ENCODE peak calls at places on chromosomes 12 and 14, in six cellular contexts. E, P, Q, X, U and D are unnamed samples.

GRCh38 chr12:20620311-20620710 is 74.8 kb upstream of the SLCO1C1 start:
- DNase-seq in E (no peak), P (no peak), Q (peak), X (no peak), U (no peak), D (no peak)

GRCh38 chr12:118402251-118402650 is 25.9 kb downstream of the SUDS3 start:
- DNase-seq in E (no peak), P (no peak), Q (peak), X (no peak), U (no peak), D (no peak)

GRCh38 chr12:29545102-29545467 is 47.6 kb upstream of the OVCH1 start:
- DNase-seq in E (no peak), P (no peak), Q (no peak), X (no peak), U (no peak), D (no peak)

GRCh38 chr14:20417250-20418186 is 4.2 kb upstream of the TEP1 start:
- DNase-seq in E (peak), P (no peak), Q (no peak), X (no peak), U (no peak), D (no peak)

GRCh38 chr12:124554429-124555029 is 12.9 kb downstream of the NCOR2 start:
- DNase-seq in E (no peak), P (no peak), Q (no peak), X (no peak), U (no peak), D (no peak)

GRCh38 chr12:95151821-95152220 is 65.4 kb downstream of the FGD6 start:
- DNase-seq in E (no peak), P (no peak), Q (no peak), X (no peak), U (no peak), D (no peak)

GRCh38 chr14:30894923-30895515 is 20.7 kb downstream of the COCH start:
- DNase-seq in E (no peak), P (no peak), Q (no peak), X (no peak), U (no peak), D (no peak)

GRCh38 chr14:101791919-101792572 is 30.5 kb downstream of the PPP2R5C start:
- DNase-seq in E (peak), P (no peak), Q (peak), X (no peak), U (no peak), D (no peak)

GRCh38 chr14:87745507-87746118 is 247.4 kb downstream of the GALC start:
- DNase-seq in E (peak), P (peak), Q (peak), X (no peak), U (peak), D (no peak)

DNA sequence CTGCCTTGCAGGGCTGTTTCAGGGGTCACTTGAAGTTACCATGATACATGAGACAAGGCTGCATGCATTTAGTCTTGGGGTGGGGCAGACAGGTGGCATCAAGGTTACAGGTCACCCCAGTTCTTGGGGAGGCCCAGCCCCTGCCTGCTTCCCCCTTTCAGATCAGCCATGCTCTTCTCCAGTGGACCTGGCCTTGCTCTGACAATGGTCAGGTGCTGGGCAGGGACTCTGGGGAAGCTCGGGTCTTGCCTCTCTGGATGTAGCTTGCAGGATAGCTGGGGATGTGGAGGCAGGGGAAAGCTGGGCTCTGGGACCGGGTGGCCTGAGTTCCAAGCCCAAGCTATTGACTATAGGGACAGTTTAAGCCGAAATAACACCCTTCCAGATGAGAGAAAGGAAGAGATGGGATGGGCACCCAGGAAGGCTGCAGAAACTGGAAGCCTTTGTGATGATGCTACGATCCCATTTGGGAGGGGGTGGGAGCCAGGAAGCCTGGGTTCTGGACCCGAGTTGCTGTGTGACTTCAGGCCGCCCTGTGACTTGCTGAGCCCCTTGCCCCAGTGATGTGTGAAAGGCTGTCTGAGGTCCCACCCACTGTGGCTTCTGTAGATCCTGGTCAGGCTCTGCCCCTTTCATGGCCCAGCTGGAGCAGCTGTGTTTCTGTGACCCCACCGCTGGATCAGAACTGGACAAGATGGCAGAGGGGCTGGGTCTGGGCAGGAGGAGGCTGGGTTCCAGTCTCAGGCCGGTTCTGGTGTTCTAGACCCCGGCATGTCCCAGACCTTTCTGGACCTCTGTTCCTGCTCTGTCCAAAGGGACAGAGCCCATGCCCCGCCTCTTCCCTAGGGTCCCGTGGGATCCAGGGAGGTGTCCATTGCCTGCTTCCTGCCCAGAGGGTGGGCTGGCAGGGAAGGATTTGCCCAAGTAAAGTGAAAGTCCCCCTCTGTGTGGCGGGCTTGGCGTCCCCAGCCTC is 2.1 kb downstream of the TNFAIP2 start:
- DNase-seq in E (no peak), P (no peak), Q (no peak), X (no peak), U (no peak), D (no peak)
- H3K4me3 ChIP-seq in E (no peak), P (no peak), Q (no peak), X (peak), U (no peak), D (peak)

GRCh38 chr12:30756074-30756473 is 1.3 kb upstream of the CAPRIN2 start:
- DNase-seq in E (no peak), P (no peak), Q (no peak), X (no peak), U (no peak), D (no peak)
- H3K4me3 ChIP-seq in E (no peak), P (no peak), Q (no peak), X (no peak), U (no peak), D (no peak)

GRCh38 chr14:21510735-21511657 is at the start of gene METTL3:
- DNase-seq in E (peak), P (peak), Q (peak), X (peak), U (peak), D (peak)
- H3K4me3 ChIP-seq in E (peak), P (peak), Q (peak), X (peak), U (peak), D (peak)

DNA sequence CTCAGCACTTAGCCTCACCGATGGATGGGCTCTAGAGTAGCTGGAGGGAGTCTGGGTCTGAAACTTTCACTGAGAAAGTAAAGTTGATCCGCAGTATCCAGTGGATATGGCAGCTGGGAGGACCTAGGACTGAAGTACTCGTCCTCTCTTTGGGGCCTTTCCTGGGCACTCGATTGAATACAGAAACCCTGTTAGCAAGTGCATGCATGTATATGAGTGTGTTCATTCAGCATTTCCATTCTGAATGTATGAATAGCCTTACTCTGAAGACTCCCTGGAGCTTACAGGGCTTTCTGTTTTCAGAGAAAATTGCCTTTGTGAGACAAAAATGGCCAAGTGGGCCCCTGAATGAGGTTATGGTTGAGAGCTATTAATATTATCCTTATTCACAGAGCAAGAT is 62.8 kb downstream of the DAD1 start:
- DNase-seq in E (no peak), P (no peak), Q (no peak), X (no peak), U (no peak), D (no peak)
- H3K4me3 ChIP-seq in E (no peak), P (no peak), Q (no peak), X (no peak), U (no peak), D (no peak)

GRCh38 chr12:4909734-4910501 is at the start of gene KCNA1:
- DNase-seq in E (no peak), P (peak), Q (no peak), X (no peak), U (peak), D (no peak)
- H3K4me3 ChIP-seq in E (peak), P (peak), Q (peak), X (peak), U (peak), D (peak)

GRCh38 chr12:92765871-92766270 is 63.1 kb downstream of the PLEKHG7 start:
- DNase-seq in E (no peak), P (no peak), Q (no peak), X (no peak), U (no peak), D (no peak)

GRCh38 chr12:92771011-92771410 is 68.2 kb downstream of the PLEKHG7 start:
- DNase-seq in E (no peak), P (no peak), Q (peak), X (no peak), U (no peak), D (no peak)

GRCh38 chr12:92764820-92765219 is 62.0 kb downstream of the PLEKHG7 start:
- DNase-seq in E (no peak), P (no peak), Q (peak), X (no peak), U (no peak), D (no peak)

GRCh38 chr12:92769124-92769901 is 66.5 kb downstream of the PLEKHG7 start:
- DNase-seq in E (no peak), P (no peak), Q (peak), X (no peak), U (peak), D (no peak)
- H3K4me3 ChIP-seq in E (no peak), P (no peak), Q (no peak), X (no peak), U (no peak), D (no peak)

DNA sequence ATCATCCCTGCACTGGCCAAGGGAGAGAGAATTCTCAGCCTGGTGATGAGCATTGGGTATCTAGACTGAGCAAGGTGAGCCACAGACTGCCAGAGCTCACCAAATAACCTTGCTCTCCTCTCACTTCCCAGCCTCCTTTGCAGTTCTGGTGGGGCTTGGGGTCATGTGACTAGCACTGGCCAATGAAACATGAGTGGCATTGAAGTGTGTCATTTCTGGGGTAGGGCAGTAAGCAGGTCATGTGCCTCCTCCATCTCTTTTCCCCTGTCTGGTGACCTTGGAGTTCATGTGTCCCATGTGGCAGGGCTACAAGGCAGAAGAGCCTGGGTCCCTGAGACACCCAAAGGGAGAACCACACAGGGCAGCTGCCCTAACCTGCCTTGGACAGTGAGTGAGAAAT is 3.6 kb upstream of the KRT72 start:
- DNase-seq in E (no peak), P (no peak), Q (no peak), X (no peak), U (no peak), D (no peak)
- H3K4me3 ChIP-seq in E (no peak), P (no peak), Q (no peak), X (no peak), U (no peak), D (no peak)

GRCh38 chr12:14949631-14950030 is 11.3 kb upstream of the ERP27 start:
- DNase-seq in E (no peak), P (no peak), Q (no peak), X (no peak), U (no peak), D (no peak)
- H3K4me3 ChIP-seq in E (no peak), P (no peak), Q (no peak), X (no peak), U (no peak), D (no peak)

GRCh38 chr12:12423367-12423766 is 66.5 kb downstream of the BORCS5 start:
- DNase-seq in E (no peak), P (no peak), Q (no peak), X (no peak), U (no peak), D (no peak)
- H3K4me3 ChIP-seq in E (no peak), P (no peak), Q (no peak), X (no peak), U (no peak), D (no peak)